ENCODE peak calls at places on chromosomes 4 and X, in four cellular contexts. N is H1, D is K562, T is GM12878. K is an unnamed sample.

GRCh38 chrX:123219916-123220315 is 35.8 kb downstream of the GRIA3 start:
- DNase-seq in D (peak; percentile 5), T (no peak), N (no peak), K (no peak)

GRCh38 chrX:8346060-8346459 is 118.6 kb upstream of the VCX3B start:
- DNase-seq in D (no peak), N (no peak), T (no peak), K (no peak)

GRCh38 chr4:89303989-89304388 is 3.6 kb downstream of the GPRIN3 start:
- DNase-seq in N (no peak), T (no peak), D (no peak), K (no peak)

GRCh38 chr4:48300004-48300403 is 30.4 kb upstream of the TEC start:
- DNase-seq in N (no peak), D (no peak), T (no peak), K (no peak)

GRCh38 chr4:5662555-5662954 is 45.8 kb downstream of the EVC2 start:
- DNase-seq in N (no peak), T (no peak), D (no peak), K (no peak)

GRCh38 chrX:133366735-133367134 is 48.6 kb downstream of the GPC4 start:
- DNase-seq in T (no peak), D (no peak), N (no peak), K (no peak)

GRCh38 chrX:41922125-41922521 is 1.2 kb downstream of the CASK start:
- DNase-seq in D (no peak), T (no peak), N (no peak), K (no peak)

GRCh38 chrX:11724122-11725017 is 33.7 kb upstream of the MSL3 start:
- DNase-seq in D (peak; percentile 35), T (no peak), N (no peak), K (peak; percentile 7)

GRCh38 chrX:53930513-53931380 is 113.5 kb downstream of the PHF8 start:
- DNase-seq in D (no peak), N (no peak), T (no peak), K (no peak)

GRCh38 chr4:145851516-145852201 is 87.0 kb downstream of the ZNF827 start:
- DNase-seq in T (no peak), D (no peak), N (no peak), K (no peak)

GRCh38 chr4:108560624-108561023 is 59.8 kb upstream of the RPL34 start:
- DNase-seq in D (no peak), N (no peak), T (no peak), K (no peak)

GRCh38 chr4:2046031-2046961 is 12.8 kb upstream of the NAT8L start:
- DNase-seq in D (no peak), T (no peak), N (peak; percentile 49), K (no peak)

GRCh38 chr4:185640809-185641675 is 105.7 kb upstream of the PDLIM3 start:
- DNase-seq in D (peak; percentile 43), N (no peak), T (peak; percentile 12), K (peak; percentile 63)

GRCh38 chrX:41381685-41382084 is 47.7 kb downstream of the DDX3X start:
- DNase-seq in N (no peak), T (no peak), D (peak; percentile 52), K (peak; percentile 56)

GRCh38 chr4:154471032-154471431 is 20.6 kb downstream of the DCHS2 start:
- DNase-seq in T (peak; percentile 20), D (no peak), N (no peak), K (no peak)

GRCh38 chrX:115940888-115941332 is 229.6 kb upstream of the AGTR2 start:
- DNase-seq in T (peak; percentile 43), N (peak; percentile 62), D (peak; percentile 43), K (no peak)

GRCh38 chrX:153908219-153908875 is 3.9 kb downstream of the AVPR2 start:
- DNase-seq in N (no peak), T (no peak), D (no peak), K (no peak)

GRCh38 chr4:154135576-154135975 is 346.7 kb upstream of the SFRP2 start:
- DNase-seq in D (no peak), N (no peak), T (no peak), K (no peak)

GRCh38 chr4:112109455-112110425 is 35.5 kb upstream of the FAM241A start:
- DNase-seq in T (peak; percentile 13), D (no peak), N (no peak), K (no peak)

GRCh38 chrX:114051667-114052315 is 532.1 kb upstream of the HTR2C start:
- DNase-seq in T (no peak), D (no peak), N (no peak), K (no peak)

GRCh38 chrX:72349190-72349589 is 43.5 kb upstream of the CITED1 start:
- DNase-seq in T (peak; percentile 2), D (peak; percentile 6), N (no peak), K (no peak)

GRCh38 chrX:40709395-40709794 is 25.9 kb downstream of the MED14 start:
- DNase-seq in T (no peak), N (no peak), D (no peak), K (no peak)

GRCh38 chr4:174398728-174399127 is 115.0 kb downstream of the CEP44 start:
- DNase-seq in N (no peak), D (peak; percentile 22), T (no peak), K (no peak)

GRCh38 chr4:138255917-138256597 is 13.9 kb upstream of the SLC7A11 start:
- DNase-seq in T (no peak), D (no peak), N (no peak), K (no peak)

GRCh38 chrX:1516596-1517104 is 20.3 kb downstream of the P2RY8 start:
- DNase-seq in T (no peak), D (no peak), N (peak; percentile 26), K (no peak)

GRCh38 chr4:47704693-47705325 is 133.1 kb downstream of the CORIN start:
- DNase-seq in T (no peak), N (no peak), D (peak; percentile 34), K (no peak)

GRCh38 chr4:107800058-107800457 is 24.7 kb upstream of the SGMS2 start:
- DNase-seq in N (no peak), D (no peak), T (no peak), K (no peak)

GRCh38 chr4:173415092-173415491 is 16.2 kb upstream of the SCRG1 start:
- DNase-seq in D (no peak), N (no peak), T (no peak), K (no peak)

GRCh38 chrX:27599928-27600327 is 9.8 kb downstream of the DCAF8L2 start:
- DNase-seq in T (no peak), D (no peak), N (no peak), K (no peak)

GRCh38 chr4:21726255-21726815 is 222.2 kb downstream of the KCNIP4 start:
- DNase-seq in N (no peak), D (no peak), T (no peak), K (no peak)

GRCh38 chrX:48617542-48618340 is 20.4 kb downstream of the WDR13 start:
- DNase-seq in D (peak; percentile 76), N (no peak), T (no peak), K (no peak)

GRCh38 chrX:149491812-149492211 is 13.3 kb downstream of the IDS start:
- DNase-seq in T (no peak), N (no peak), D (no peak), K (no peak)

GRCh38 chr4:1033840-1034551 is 22.6 kb downstream of the FGFRL1 start:
- DNase-seq in N (no peak), D (no peak), T (no peak), K (no peak)

GRCh38 chrX:16077811-16078210 is 45.6 kb upstream of the GRPR start:
- DNase-seq in D (no peak), N (no peak), T (no peak), K (no peak)

GRCh38 chr4:121462660-121463261 is 81.9 kb upstream of the QRFPR start:
- DNase-seq in D (peak; percentile 54), N (no peak), T (no peak), K (peak; percentile 69)

GRCh38 chrX:150219374-150220185 is 143.5 kb upstream of the MAMLD1 start:
- DNase-seq in N (peak; percentile 49), T (no peak), D (no peak), K (no peak)

GRCh38 chr4:165922747-165923146 is 49.7 kb downstream of the TLL1 start:
- DNase-seq in N (no peak), D (no peak), T (no peak), K (no peak)
- TF ChIP-seq EGR1 in N (no peak), D (no peak), T (no peak), K (no peak)

DNA sequence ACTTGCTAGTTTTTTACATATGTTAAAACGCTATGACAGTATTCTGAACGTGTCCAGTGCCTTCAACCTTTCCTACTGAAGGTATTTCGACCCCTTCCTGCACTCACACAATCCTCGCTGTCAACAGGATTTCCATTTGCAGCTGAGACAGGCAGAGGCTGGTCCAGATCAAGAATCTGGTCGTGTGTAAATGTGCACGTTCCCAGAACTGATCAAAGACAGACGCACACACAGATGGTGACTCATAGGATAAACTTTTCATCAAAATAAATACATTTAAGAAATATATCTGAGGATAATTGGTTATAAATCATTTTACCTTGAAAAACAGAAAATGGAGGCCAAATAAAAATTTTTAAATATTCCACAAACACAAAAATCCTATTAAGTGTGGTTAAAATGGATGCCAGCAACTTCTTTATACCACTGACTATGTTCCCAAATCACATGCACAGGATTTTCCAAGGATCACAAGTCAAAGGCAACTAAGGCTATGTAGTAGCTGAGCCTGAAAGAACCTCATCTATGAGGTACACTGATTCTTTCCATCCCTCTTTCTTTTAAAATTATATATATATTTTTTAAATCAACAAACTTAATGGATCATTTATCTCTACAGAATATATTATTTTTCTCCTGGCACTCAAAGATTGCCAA is 85.9 kb downstream of the RNF150 start:
- DNase-seq in T (no peak), N (no peak), D (no peak), K (no peak)
- TF ChIP-seq MAX in T (no peak), N (no peak), D (no peak), K (no peak)

GRCh38 chrX:136710324-136710951 is 62.5 kb downstream of the CD40LG start:
- DNase-seq in D (no peak), T (no peak), N (no peak), K (no peak)
- TF ChIP-seq EGR1 in D (no peak), T (no peak), N (no peak), K (no peak)

DNA sequence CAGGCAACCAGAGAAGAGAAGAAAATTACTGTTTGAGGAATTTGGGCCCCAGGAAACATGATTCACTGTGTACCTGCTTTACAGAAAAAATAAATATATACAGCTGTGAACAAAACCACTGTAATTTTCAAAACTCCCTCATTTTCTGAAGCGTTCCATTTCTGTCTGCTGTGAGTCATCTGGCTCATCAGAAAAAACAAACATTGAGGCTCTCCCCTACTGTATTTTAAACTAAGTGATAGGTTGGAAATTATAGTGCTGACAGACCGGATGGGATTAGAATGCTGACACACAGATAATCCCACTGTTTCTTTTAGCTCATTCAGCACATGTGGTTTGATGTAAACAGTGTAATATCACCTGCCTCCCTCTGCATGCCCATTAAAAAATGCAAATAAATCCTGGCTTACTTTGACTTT is 847.0 kb downstream of the TRIML1 start:
- DNase-seq in N (no peak), D (no peak), T (no peak), K (no peak)
- TF ChIP-seq MAX in N (no peak), D (no peak), T (no peak), K (no peak)